ENCODE peak calls at places on chromosomes 7 and 10, in four cellular contexts. U, K, E and S are unnamed samples.

GRCh38 chr7:26457702-26458327 is 166.2 kb downstream of the SNX10 start:
- DNase-seq in U (no peak), K (no peak), E (no peak), S (no peak)

GRCh38 chr7:44534501-44534900 is 6.6 kb downstream of the NPC1L1 start:
- DNase-seq in E (no peak), K (peak; percentile 85), U (peak; percentile 54), S (peak; percentile 89)

GRCh38 chr7:118974836-118975235 is 750.3 kb downstream of the ANKRD7 start:
- DNase-seq in U (no peak), K (no peak), E (no peak), S (no peak)

GRCh38 chr7:133859191-133859590 is 267.9 kb upstream of the LRGUK start:
- DNase-seq in E (no peak), K (no peak), U (no peak), S (no peak)

GRCh38 chr7:4706384-4707032 is 24.4 kb downstream of the FOXK1 start:
- DNase-seq in E (no peak), U (no peak), K (peak; percentile 54), S (no peak)

GRCh38 chr10:98259606-98260319 is 8.2 kb downstream of the LOXL4 start:
- DNase-seq in E (no peak), U (no peak), K (no peak), S (peak; percentile 66)

GRCh38 chr7:114345494-114345893 is 69.1 kb upstream of the FOXP2 start:
- DNase-seq in K (no peak), U (no peak), E (no peak), S (no peak)

GRCh38 chr10:59622320-59622901 is 87.2 kb downstream of the SLC16A9 start:
- DNase-seq in K (peak; percentile 63), U (peak; percentile 41), E (no peak), S (peak; percentile 56)

GRCh38 chr10:26706206-26706605 is 8.7 kb downstream of the PDSS1 start:
- DNase-seq in K (no peak), E (no peak), U (no peak), S (no peak)

GRCh38 chr10:3780766-3781457 is 4.1 kb downstream of the KLF6 start:
- DNase-seq in E (no peak), U (no peak), K (no peak), S (no peak)

GRCh38 chr7:6575246-6576023 is 1.8 kb upstream of the ZDHHC4 start:
- DNase-seq in K (no peak), U (peak; percentile 88), E (no peak), S (no peak)

GRCh38 chr10:124228017-124228379 is 134.6 kb upstream of the CHST15 start:
- DNase-seq in U (no peak), K (no peak), E (no peak), S (no peak)

DNA sequence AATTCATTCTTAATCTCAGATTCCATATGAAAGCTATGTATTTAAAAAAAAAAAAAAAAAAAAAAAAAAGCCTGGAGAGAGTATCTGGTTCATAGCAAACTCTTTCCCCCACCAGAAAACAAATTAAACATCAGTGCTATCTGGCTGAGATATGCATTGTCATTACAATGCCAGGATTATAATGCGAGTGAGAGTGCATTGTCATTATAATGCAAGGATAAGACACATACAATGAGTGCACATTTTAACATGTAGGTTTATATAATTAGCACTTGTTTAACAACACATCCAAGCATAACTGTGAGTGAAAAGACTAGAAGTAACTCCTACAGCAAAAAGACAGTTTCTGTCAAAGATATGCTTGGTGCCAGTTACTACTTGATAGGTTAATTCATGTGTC is 48.1 kb downstream of the ITPRID1 start:
- DNase-seq in E (no peak), U (no peak), K (no peak), S (no peak)
- TF ChIP-seq BRCA1 in E (no peak), U (no peak), K (no peak), S (no peak)

GRCh38 chr7:111788426-111788825 is 226.1 kb upstream of the IMMP2L start:
- DNase-seq in E (no peak), U (no peak), K (no peak), S (no peak)
- TF ChIP-seq BRCA1 in E (no peak), U (no peak), K (no peak), S (no peak)

DNA sequence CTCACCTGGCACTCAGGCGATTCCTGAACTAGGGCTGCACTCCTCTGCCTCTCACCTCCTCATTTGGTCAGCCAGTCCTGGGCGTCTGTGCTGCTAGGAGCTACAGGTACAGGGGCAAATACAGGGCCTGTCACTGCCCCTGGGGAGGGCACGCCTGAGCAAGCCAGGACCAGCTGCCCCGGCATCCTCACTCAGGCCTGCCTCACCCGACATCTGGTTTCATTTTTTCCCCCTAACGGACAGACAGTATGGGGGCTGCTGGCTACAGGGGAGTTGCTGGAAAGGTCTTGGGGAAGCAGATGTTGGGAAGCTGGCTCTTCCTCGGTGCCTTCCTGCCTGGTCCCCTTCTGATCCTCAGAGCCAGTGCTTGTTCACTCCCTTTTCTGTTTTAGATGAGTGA is 77.3 kb upstream of the PPIF start:
- DNase-seq in U (no peak), K (no peak), E (no peak), S (no peak)
- TF ChIP-seq BRCA1 in U (no peak), K (no peak), E (no peak), S (no peak)

GRCh38 chr10:14478201-14478600 is 147.5 kb upstream of the FRMD4A start:
- DNase-seq in K (no peak), E (no peak), U (no peak), S (no peak)

GRCh38 chr10:14478639-14479038 is 147.9 kb upstream of the FRMD4A start:
- DNase-seq in U (no peak), K (no peak), E (no peak), S (peak; percentile 29)

GRCh38 chr10:14481752-14482151 is 151.0 kb upstream of the FRMD4A start:
- DNase-seq in E (no peak), K (no peak), U (no peak), S (no peak)

GRCh38 chr10:14483417-14483816 is 152.7 kb upstream of the FRMD4A start:
- DNase-seq in K (no peak), U (no peak), E (no peak), S (no peak)

DNA sequence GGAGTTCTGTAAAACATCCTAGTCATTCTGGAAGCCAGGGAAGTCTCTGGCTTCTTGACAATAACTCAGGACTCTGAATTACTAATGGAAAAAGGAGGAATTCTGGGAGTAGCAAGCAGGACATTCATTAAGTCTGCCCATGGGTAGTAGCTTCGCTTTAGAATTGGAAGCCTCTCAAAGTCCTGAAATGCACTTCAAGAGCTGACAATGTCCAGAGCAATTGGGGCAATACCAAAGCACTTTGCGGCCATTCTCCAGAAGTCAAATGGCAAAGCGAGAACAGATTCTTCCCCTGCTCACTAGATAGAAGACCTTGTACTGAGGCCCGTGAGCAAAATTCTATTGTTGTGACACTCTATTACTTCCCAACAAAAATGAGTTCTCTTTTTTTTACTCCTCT is 150.3 kb upstream of the FRMD4A start:
- DNase-seq in U (no peak), K (peak; percentile 14), E (no peak), S (no peak)
- TF ChIP-seq BRCA1 in U (no peak), K (no peak), E (no peak), S (no peak)